ENCODE peak calls at places on chromosomes 12 and 14, in nine cellular contexts. V is glutamatergic neuron, O is NB4, R is upper lobe of left lung, M is ELF-1, Y is NCI-H1105 treated with DMSO at 0.1 percent for 48 hours, Q is A549, X is body of pancreas, Z is EL. I is an unnamed sample.
A peak's percentile ranks its signal among the peaks of the same experiment; 100 is the strongest.

GRCh38 chr14:49769581-49770211 is 1.7 kb downstream of the KLHDC2 start:
- DNase-seq in X (no peak), V (no peak), O (no peak), Y (no peak), Z (no peak), R (peak; percentile 38), Q (peak; percentile 14), M (peak; percentile 32), I (no peak)

GRCh38 chr12:113128802-113129663 is 6.5 kb downstream of the RASAL1 start:
- DNase-seq in Q (no peak), R (no peak), Z (no peak), V (no peak), X (no peak), M (no peak), Y (no peak), O (no peak), I (no peak)

GRCh38 chr12:45213107-45213506 is 2.8 kb upstream of the ANO6 start:
- DNase-seq in O (no peak), V (no peak), X (no peak), Y (no peak), Q (no peak), Z (no peak), M (no peak), R (no peak), I (no peak)

GRCh38 chr12:105983622-105984325 is 155.0 kb downstream of the NUAK1 start:
- DNase-seq in R (no peak), M (no peak), V (no peak), Y (no peak), X (no peak), Z (peak; percentile 67), O (no peak), Q (no peak), I (no peak)

GRCh38 chr12:57039016-57039798 is 10.7 kb downstream of the MYO1A start:
- DNase-seq in X (no peak), O (no peak), R (no peak), M (no peak), V (no peak), Q (no peak), Y (no peak), Z (no peak), I (no peak)

GRCh38 chr12:560666-561065 is 100.9 kb downstream of the B4GALNT3 start:
- DNase-seq in Z (no peak), X (no peak), O (no peak), M (no peak), R (no peak), Y (no peak), V (peak; percentile 58), Q (no peak), I (no peak)

GRCh38 chr12:108047130-108047550 is 81.9 kb upstream of the WSCD2 start:
- DNase-seq in O (peak; percentile 42), V (no peak), Y (no peak), X (no peak), Q (no peak), R (no peak), Z (no peak), M (no peak), I (no peak)

GRCh38 chr12:64404470-64405446 is 566 bp downstream of the XPOT start:
- DNase-seq in V (peak; percentile 75), R (peak; percentile 61), O (peak; percentile 96), Q (peak; percentile 83), Y (peak; percentile 41), X (peak; percentile 63), M (peak; percentile 76), Z (peak; percentile 89), I (peak; percentile 52)

GRCh38 chr14:66359500-66359899 is 126.7 kb upstream of the CCDC196 start:
- DNase-seq in M (peak; percentile 43), R (no peak), Q (peak; percentile 71), X (peak; percentile 21), O (peak; percentile 64), Z (peak; percentile 61), V (no peak), Y (peak; percentile 81), I (peak; percentile 35)

GRCh38 chr12:46410495-46410894 is 37.9 kb upstream of the SLC38A2 start:
- DNase-seq in Y (no peak), Q (no peak), Z (no peak), X (no peak), O (no peak), R (no peak), V (no peak), M (no peak), I (no peak)

GRCh38 chr14:30706704-30707103 is 84.6 kb downstream of the SCFD1 start:
- DNase-seq in X (no peak), Y (no peak), M (peak; percentile 2), V (no peak), Q (no peak), Z (no peak), R (no peak), O (no peak), I (no peak)

GRCh38 chr12:55719371-55719770 is 822 bp upstream of the RDH5 start:
- DNase-seq in Z (no peak), Y (no peak), V (no peak), X (no peak), O (no peak), Q (no peak), R (no peak), M (no peak), I (no peak)

GRCh38 chr12:70246580-70246979 is 3.3 kb downstream of the CNOT2 start:
- DNase-seq in Q (no peak), O (no peak), R (no peak), M (no peak), Z (peak; percentile 31), V (no peak), Y (no peak), X (no peak), I (no peak)

GRCh38 chr12:75960086-75960910 is 71.3 kb downstream of the PHLDA1 start:
- DNase-seq in Z (no peak), Q (no peak), O (no peak), X (peak; percentile 95), V (no peak), R (no peak), M (peak; percentile 85), Y (peak; percentile 84), I (no peak)

GRCh38 chr14:54730156-54730961 is 163.4 kb downstream of the SAMD4A start:
- DNase-seq in Q (peak; percentile 4), V (no peak), X (peak; percentile 31), O (peak; percentile 18), M (no peak), Y (no peak), Z (peak; percentile 89), R (no peak), I (no peak)

GRCh38 chr14:68941820-68942219 is 37.3 kb downstream of the ACTN1 start:
- DNase-seq in R (no peak), Z (peak; percentile 100), O (no peak), Q (peak; percentile 95), M (peak; percentile 93), Y (no peak), V (no peak), X (peak; percentile 70), I (peak; percentile 54)

GRCh38 chr14:66152269-66152668 is 333.9 kb upstream of the CCDC196 start:
- DNase-seq in M (no peak), Y (no peak), Z (no peak), R (no peak), V (no peak), O (no peak), Q (no peak), X (no peak), I (no peak)

GRCh38 chr12:118981285-118982201 is at the start of gene SRRM4:
- DNase-seq in M (peak; percentile 92), V (peak; percentile 97), Q (no peak), Y (peak; percentile 93), Z (no peak), R (no peak), O (peak; percentile 11), X (no peak), I (peak; percentile 74)

GRCh38 chr14:23021969-23022368 is 12.0 kb upstream of the C14orf93 start:
- DNase-seq in Z (no peak), Q (no peak), X (no peak), O (no peak), Y (no peak), M (no peak), V (no peak), R (no peak), I (no peak)

GRCh38 chr12:89824822-89825221 is 116.2 kb upstream of the ATP2B1 start:
- DNase-seq in Q (peak; percentile 30), R (no peak), X (no peak), Z (no peak), V (no peak), O (no peak), M (no peak), Y (no peak), I (no peak)

GRCh38 chr12:64737539-64737938 is 21.7 kb downstream of the GNS start:
- DNase-seq in Z (no peak), O (no peak), Y (no peak), R (no peak), X (no peak), V (no peak), Q (no peak), M (no peak), I (no peak)

GRCh38 chr12:6146951-6147350 is 22.5 kb upstream of the VWF start:
- DNase-seq in Z (no peak), O (no peak), M (no peak), X (no peak), Y (no peak), V (no peak), R (no peak), Q (no peak), I (no peak)

I was measured in endothelial cell.